ENCODE peak calls at places on chromosomes 7 and 10, in five cellular contexts. D is activated naive CD4-positive, alpha-beta T cell; N is AG04450; W is transverse colon; S is HCEC 1CT. Y is an unnamed sample.

GRCh38 chr7:22698762-22699161 is 28.2 kb upstream of the IL6 start:
- DNase-seq in D (no peak), N (no peak), S (no peak), W (no peak), Y (no peak)

GRCh38 chr7:18573410-18574234 is 78.1 kb downstream of the HDAC9 start:
- DNase-seq in W (no peak), S (no peak), D (no peak), N (no peak), Y (no peak)

GRCh38 chr10:79163663-79163970 is 94.9 kb downstream of the ZMIZ1 start:
- DNase-seq in S (no peak), D (no peak), N (no peak), W (no peak), Y (no peak)

GRCh38 chr10:45035673-45036072 is 35.0 kb downstream of the ZNF22 start:
- DNase-seq in D (no peak), N (no peak), S (no peak), W (no peak), Y (no peak)

GRCh38 chr7:42915356-42915755 is 3.5 kb upstream of the C7orf25 start:
- DNase-seq in W (no peak), D (no peak), S (peak), N (no peak), Y (peak)

GRCh38 chr7:27171636-27172387 is 2.3 kb downstream of the HOXA10 start:
- DNase-seq in D (no peak), W (peak), S (peak), N (no peak), Y (no peak)

GRCh38 chr7:54544356-54545240 is 2.4 kb downstream of the VSTM2A start:
- DNase-seq in S (no peak), W (no peak), D (no peak), N (no peak), Y (no peak)

GRCh38 chr7:67817481-67817880 is 820.8 kb downstream of the TYW1 start:
- DNase-seq in N (no peak), W (no peak), S (no peak), D (no peak), Y (no peak)

GRCh38 chr10:24553051-24553612 is 170.6 kb downstream of the ARHGAP21 start:
- DNase-seq in D (no peak), W (no peak), N (no peak), S (no peak), Y (no peak)

GRCh38 chr7:477626-478220 is 41.9 kb downstream of the PDGFA start:
- DNase-seq in W (no peak), D (no peak), N (no peak), S (no peak), Y (no peak)

GRCh38 chr10:75493464-75493863 is 62.0 kb downstream of the LRMDA start:
- DNase-seq in D (no peak), N (no peak), W (no peak), S (no peak), Y (no peak)

GRCh38 chr7:74092964-74093339 is 9.3 kb downstream of the LIMK1 start:
- DNase-seq in N (no peak), S (no peak), D (no peak), W (peak), Y (no peak)

GRCh38 chr10:92712016-92712889 is 22.5 kb downstream of the HHEX start:
- DNase-seq in W (no peak), S (peak), D (no peak), N (no peak), Y (no peak)

GRCh38 chr10:112025228-112025627 is 158.3 kb downstream of the GPAM start:
- DNase-seq in S (no peak), W (no peak), N (no peak), D (no peak), Y (no peak)

GRCh38 chr10:88838766-88839165 is 12.9 kb downstream of the ANKRD22 start:
- DNase-seq in S (no peak), D (no peak), W (no peak), N (no peak), Y (no peak)

GRCh38 chr7:102933763-102934162 is 21.0 kb downstream of the LRRC17 start:
- DNase-seq in W (peak), S (peak), N (peak), D (no peak), Y (peak)

GRCh38 chr10:130403153-130403890 is 267.1 kb downstream of the GLRX3 start:
- DNase-seq in D (no peak), N (no peak), S (no peak), W (no peak), Y (no peak)

GRCh38 chr10:11036424-11037011 is 18.8 kb downstream of the CELF2 start:
- DNase-seq in W (peak), D (no peak), S (peak), N (peak), Y (peak)

GRCh38 chr10:24665001-24665400 is 58.7 kb downstream of the ARHGAP21 start:
- DNase-seq in S (no peak), W (no peak), D (no peak), N (no peak), Y (no peak)

GRCh38 chr7:70752794-70753241 is 379.1 kb upstream of the GALNT17 start:
- DNase-seq in S (no peak), N (peak), D (no peak), W (no peak), Y (no peak)